ENCODE peak calls at places on chromosomes 4 and X, in nine cellular contexts. E is ovary, H is thyroid gland, Q is body of pancreas, G is suprapubic skin, M is heart left ventricle, W is stomach, T is right lobe of liver, R is transverse colon. P is an unnamed sample.

GRCh38 chr4:80471701-80472100 is 136.2 kb downstream of the CFAP299 start:
- DNase-seq in G (no peak), E (peak), T (peak), Q (peak), R (peak), W (peak), M (no peak), H (peak), P (peak)

GRCh38 chr4:76420901-76421581 is at the start of gene CCDC158:
- DNase-seq in R (no peak), E (no peak), M (peak), W (peak), G (no peak), Q (peak), T (peak), H (peak), P (no peak)

GRCh38 chrX:126820700-126821420 is 1.3 kb downstream of the PRR32 start:
- DNase-seq in T (no peak), W (no peak), M (peak), E (no peak), H (no peak), G (no peak), R (no peak), Q (no peak), P (no peak)

GRCh38 chrX:51148848-51149247 is 183.8 kb upstream of the NUDT10 start:
- DNase-seq in M (no peak), Q (peak), H (no peak), G (no peak), R (no peak), T (no peak), W (no peak), E (no peak), P (no peak)

GRCh38 chr4:42570221-42570620 is 86.7 kb downstream of the ATP8A1 start:
- DNase-seq in E (peak), W (peak), M (peak), G (no peak), H (peak), T (no peak), Q (peak), R (peak), P (no peak)

GRCh38 chrX:39755152-39756032 is 342.4 kb downstream of the BCOR start:
- DNase-seq in Q (peak), M (peak), H (peak), W (peak), R (peak), E (peak), G (peak), T (no peak), P (peak)

GRCh38 chrX:70479197-70479969 is 34.7 kb downstream of the DLG3 start:
- DNase-seq in R (peak), T (no peak), G (no peak), W (no peak), E (no peak), Q (no peak), H (no peak), M (no peak), P (peak)

GRCh38 chrX:132467029-132467428 is 21.8 kb downstream of the MBNL3 start:
- DNase-seq in H (no peak), M (no peak), G (no peak), Q (no peak), W (no peak), R (no peak), E (no peak), T (no peak), P (no peak)

GRCh38 chrX:150506486-150506885 is 61.9 kb upstream of the MTM1 start:
- DNase-seq in G (no peak), W (no peak), M (no peak), R (no peak), Q (peak), H (peak), T (no peak), E (no peak), P (no peak)

GRCh38 chr4:95857761-95858160 is 17.9 kb downstream of the PDHA2 start:
- DNase-seq in M (no peak), E (no peak), Q (no peak), W (no peak), T (no peak), R (no peak), H (no peak), G (no peak), P (no peak)

GRCh38 chrX:134603806-134604700 is 54.2 kb downstream of the PLAC1 start:
- DNase-seq in R (no peak), G (no peak), E (no peak), M (no peak), T (no peak), H (no peak), W (no peak), Q (no peak), P (peak)

GRCh38 chr4:145956288-145956890 is 17.8 kb upstream of the ZNF827 start:
- DNase-seq in W (no peak), H (peak), Q (peak), R (peak), E (peak), T (no peak), M (no peak), G (no peak), P (no peak)

GRCh38 chr4:55921093-55921492 is 27.7 kb upstream of the CEP135 start:
- DNase-seq in M (no peak), G (no peak), E (no peak), H (no peak), W (no peak), T (no peak), Q (no peak), R (no peak), P (no peak)

GRCh38 chr4:4859799-4860380 is 425 bp downstream of the MSX1 start:
- DNase-seq in E (no peak), T (no peak), M (no peak), Q (no peak), R (no peak), W (no peak), H (no peak), G (no peak), P (peak)

GRCh38 chrX:68196939-68197791 is 236.1 kb downstream of the OPHN1 start:
- DNase-seq in G (no peak), R (peak), Q (peak), E (no peak), W (no peak), M (no peak), T (no peak), H (peak), P (peak)

GRCh38 chr4:139950568-139950967 is 203.4 kb downstream of the MAML3 start:
- DNase-seq in T (no peak), E (no peak), R (no peak), W (no peak), G (no peak), M (no peak), Q (no peak), H (no peak), P (no peak)

GRCh38 chr4:141636771-141637460 is 533 bp downstream of the IL15 start:
- DNase-seq in W (peak), H (peak), M (peak), T (peak), R (peak), G (peak), Q (peak), E (peak), P (peak)

GRCh38 chr4:138910914-138911336 is 104.7 kb upstream of the NOCT start:
- DNase-seq in E (no peak), T (peak), R (peak), W (peak), H (peak), Q (peak), G (peak), M (peak), P (peak)

GRCh38 chrX:136909706-136910564 is 29.4 kb upstream of the RBMX start:
- DNase-seq in G (peak), W (peak), M (peak), H (peak), T (peak), E (peak), Q (peak), R (peak), P (peak)
- TF ChIP-seq POLR2A in G (no peak), W (no peak), M (no peak), H (no peak), T (no peak), E (peak), Q (peak), R (peak), P (peak)

DNA sequence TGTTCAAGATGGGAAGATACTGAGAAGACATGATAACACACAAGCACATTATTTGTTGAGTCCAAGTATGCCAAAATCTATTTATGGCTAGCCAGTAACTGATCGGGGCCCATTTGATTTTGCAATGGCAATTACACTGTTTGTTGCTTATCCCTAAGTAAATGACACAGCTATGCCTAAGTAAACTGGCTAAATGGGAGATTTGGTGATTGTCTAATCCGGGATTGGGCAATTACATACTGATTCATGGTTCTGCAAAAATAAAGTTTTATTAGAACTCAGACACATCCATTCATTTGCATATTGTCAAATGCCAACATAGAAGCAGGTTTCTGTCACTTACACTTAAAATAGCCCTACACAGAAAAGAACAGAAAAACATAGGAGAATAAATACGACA is 140.2 kb upstream of the TBL1X start:
- DNase-seq in T (no peak), R (no peak), H (no peak), Q (no peak), W (no peak), E (no peak), M (no peak), G (no peak), P (no peak)
- TF ChIP-seq POLR2A in T (no peak), R (no peak), H (no peak), Q (no peak), W (no peak), E (no peak), M (no peak), G (no peak), P (no peak)

GRCh38 chr4:103019319-103020124 is at the start of gene SLC9B1:
- DNase-seq in H (peak), M (peak), G (peak), W (peak), R (peak), E (peak), T (peak), Q (peak), P (peak)
- TF ChIP-seq POLR2A in H (no peak), M (peak), G (peak), W (no peak), R (peak), E (peak), T (peak), Q (peak), P (peak)

GRCh38 chr4:183505556-183506388 is 914 bp downstream of the ING2 start:
- DNase-seq in R (peak), Q (peak), M (peak), T (peak), W (peak), E (peak), G (peak), H (peak), P (peak)
- TF ChIP-seq POLR2A in R (peak), Q (peak), M (peak), T (peak), W (no peak), E (peak), G (no peak), H (no peak), P (peak)

P was measured in H54.